ENCODE peak calls at places on chromosomes 4 and X, in six cellular contexts. H, T, Z, D, O and B are unnamed samples.

GRCh38 chrX:108299101-108299591 is 139.1 kb downstream of the COL4A6 start:
- DNase-seq in O (no peak), H (peak), D (peak), Z (no peak), T (peak), B (peak)

GRCh38 chrX:19747672-19748610 is 139.5 kb downstream of the SH3KBP1 start:
- DNase-seq in D (no peak), T (no peak), H (no peak), O (no peak), Z (no peak), B (peak)

GRCh38 chrX:40867352-40867751 is 132.0 kb upstream of the MED14 start:
- DNase-seq in D (peak), T (peak), Z (no peak), O (no peak), H (peak), B (peak)

GRCh38 chrX:25020391-25021131 is 4.8 kb upstream of the ARX start:
- DNase-seq in Z (no peak), O (no peak), D (no peak), H (peak), T (peak), B (no peak)

GRCh38 chr4:138669479-138670165 is 346.0 kb upstream of the NOCT start:
- DNase-seq in T (no peak), Z (no peak), D (peak), O (no peak), H (no peak), B (peak)

GRCh38 chr4:158155656-158156356 is 17.0 kb downstream of the GASK1B start:
- DNase-seq in Z (no peak), H (no peak), T (peak), D (no peak), O (no peak), B (no peak)

GRCh38 chr4:168656055-168656660 is 159.3 kb downstream of the PALLD start:
- DNase-seq in H (no peak), Z (no peak), D (peak), T (no peak), O (no peak), B (no peak)

GRCh38 chr4:73446336-73446938 is 10.4 kb downstream of the AFP start:
- DNase-seq in T (peak), D (peak), O (no peak), Z (no peak), H (peak), B (no peak)

GRCh38 chrX:18875256-18875878 is 108.5 kb downstream of the PHKA2 start:
- DNase-seq in Z (no peak), D (no peak), T (peak), O (no peak), H (no peak), B (no peak)

GRCh38 chr4:4501678-4502077 is 40.2 kb downstream of the STX18 start:
- DNase-seq in D (no peak), T (no peak), H (no peak), Z (no peak), O (no peak), B (no peak)

GRCh38 chr4:163568835-163569234 is 74.3 kb downstream of the TMA16 start:
- DNase-seq in Z (no peak), D (no peak), O (no peak), T (no peak), H (no peak), B (no peak)

GRCh38 chr4:161656525-161656924 is 507.3 kb downstream of the FSTL5 start:
- DNase-seq in T (no peak), H (no peak), D (no peak), Z (no peak), O (no peak), B (no peak)

GRCh38 chr4:87498446-87498900 is 30.7 kb downstream of the SPARCL1 start:
- DNase-seq in O (no peak), Z (no peak), D (peak), H (no peak), T (no peak), B (no peak)

GRCh38 chr4:30863031-30863430 is 142.9 kb downstream of the PCDH7 start:
- DNase-seq in D (peak), T (no peak), O (no peak), Z (no peak), H (no peak), B (no peak)

GRCh38 chr4:152605641-152606304 is 69.9 kb upstream of the FBXW7 start:
- DNase-seq in D (peak), H (no peak), T (peak), Z (no peak), O (no peak), B (no peak)

GRCh38 chrX:65697915-65698796 is 30.7 kb downstream of the MSN start:
- DNase-seq in D (no peak), T (no peak), O (no peak), H (no peak), Z (peak), B (peak)

GRCh38 chr4:141571793-141572192 is 64.6 kb upstream of the IL15 start:
- DNase-seq in D (no peak), Z (no peak), O (no peak), H (no peak), T (no peak), B (no peak)

GRCh38 chrX:136162827-136163427 is 15.6 kb downstream of the FHL1 start:
- DNase-seq in T (peak), O (peak), D (peak), H (peak), Z (peak), B (peak)

GRCh38 chr4:185729300-185729912 is 82.6 kb downstream of the SORBS2 start:
- DNase-seq in D (no peak), O (no peak), Z (no peak), H (no peak), T (no peak), B (no peak)

DNA sequence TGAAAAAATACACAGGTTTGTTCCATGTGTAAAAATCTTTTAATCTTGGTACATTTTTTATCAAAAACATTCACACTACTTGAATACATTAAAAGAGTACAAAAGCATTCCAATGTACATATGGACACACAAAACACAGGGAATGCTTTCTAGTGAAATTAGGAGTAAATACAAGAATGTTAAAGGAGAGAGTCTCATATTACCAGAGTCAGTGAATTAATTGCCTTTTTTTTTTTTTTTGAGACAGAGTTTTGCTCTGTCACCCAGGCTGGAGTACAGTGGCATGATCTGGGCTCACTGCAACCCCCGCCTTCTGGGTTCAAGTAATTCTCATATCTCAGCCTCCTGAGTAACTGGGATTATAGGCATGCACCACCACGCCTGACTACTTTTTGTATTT is 17.0 kb downstream of the XIAP start:
- DNase-seq in H (no peak), Z (no peak), T (no peak), D (no peak), O (no peak), B (no peak)
- H3K4me3 ChIP-seq in H (no peak), Z (no peak), T (no peak), D (no peak), O (no peak), B (no peak)

GRCh38 chr4:6803246-6803645 is 20.7 kb downstream of the KIAA0232 start:
- DNase-seq in T (no peak), D (no peak), H (no peak), O (no peak), Z (no peak), B (no peak)

GRCh38 chr4:6808259-6808658 is 25.7 kb downstream of the KIAA0232 start:
- DNase-seq in H (no peak), D (no peak), T (no peak), Z (no peak), O (no peak), B (no peak)

GRCh38 chr4:6811165-6811564 is 28.6 kb downstream of the KIAA0232 start:
- DNase-seq in H (no peak), D (no peak), O (no peak), Z (no peak), T (no peak), B (no peak)

GRCh38 chr4:6804082-6804752 is 21.7 kb downstream of the KIAA0232 start:
- DNase-seq in O (no peak), D (no peak), Z (no peak), H (no peak), T (no peak), B (no peak)

DNA sequence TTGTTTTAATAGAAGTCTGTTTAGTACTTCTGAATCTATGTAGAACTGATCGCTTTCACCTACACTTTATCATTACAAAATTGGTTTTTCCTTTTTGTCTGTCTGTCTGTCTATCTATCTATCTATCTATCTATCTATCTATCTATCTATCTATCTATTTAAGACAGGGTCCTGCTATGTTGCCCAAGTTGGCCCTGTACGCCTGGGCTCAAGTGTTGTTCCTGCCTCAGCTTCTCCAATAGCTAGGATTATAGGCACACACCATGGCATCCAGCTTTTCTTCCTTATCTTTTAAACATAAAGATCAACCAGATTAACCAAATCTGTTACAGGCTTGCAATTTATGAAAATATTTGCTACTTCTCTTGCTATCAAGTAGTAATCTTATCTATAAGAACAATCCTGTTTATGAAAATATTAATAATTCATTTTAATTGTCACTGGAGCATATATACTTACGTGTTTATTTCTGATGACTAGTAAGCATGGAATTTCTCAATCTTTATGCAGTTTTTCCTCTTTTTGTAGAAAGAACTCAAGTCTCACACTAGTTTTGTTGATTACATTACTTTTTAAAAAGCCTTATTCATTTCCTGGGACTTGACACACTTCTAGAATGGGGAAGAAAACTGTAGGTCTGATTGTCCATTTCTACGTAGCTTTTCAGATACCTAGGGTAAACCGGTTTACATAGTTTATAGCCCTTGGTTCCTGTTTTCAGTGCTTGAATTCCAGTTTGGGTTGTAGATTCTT is 24.6 kb downstream of the KIAA0232 start:
- DNase-seq in O (no peak), T (no peak), D (peak), Z (no peak), H (no peak), B (no peak)
- H3K4me3 ChIP-seq in O (no peak), T (no peak), D (no peak), Z (no peak), H (no peak), B (no peak)

DNA sequence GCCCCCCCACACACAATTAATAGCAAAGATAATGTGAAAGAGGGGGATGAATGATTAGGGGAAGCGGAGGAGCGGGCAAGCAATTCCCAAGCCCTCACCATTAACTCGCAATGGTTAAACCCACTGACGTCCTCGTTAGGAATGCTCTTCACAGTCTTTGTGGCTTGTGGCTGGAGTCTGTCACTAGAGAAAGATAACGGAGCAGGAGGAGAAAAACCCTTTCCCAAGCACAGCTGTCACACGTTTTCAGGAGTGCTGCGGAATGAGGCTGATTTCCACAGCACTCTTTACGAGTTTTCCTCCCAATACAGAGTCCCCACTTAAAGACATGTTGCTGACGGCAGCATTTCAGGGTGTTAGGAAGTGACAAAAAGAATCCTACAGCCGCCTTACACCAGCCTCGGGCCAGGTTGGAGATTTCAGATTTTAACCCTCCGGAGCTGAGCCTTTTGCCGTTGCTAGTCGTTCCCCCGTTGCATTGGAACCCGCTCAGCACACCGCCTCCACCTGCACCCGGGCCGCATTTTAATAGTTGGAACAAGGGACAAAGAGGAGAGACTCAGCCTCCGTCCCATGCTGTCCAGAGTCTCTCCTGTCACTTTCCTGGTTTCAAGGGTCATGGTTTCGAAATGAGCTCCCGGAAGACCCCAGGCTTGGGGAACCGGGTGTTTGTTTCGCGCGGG is 92.2 kb downstream of the GEMIN8 start:
- DNase-seq in Z (no peak), O (no peak), H (peak), D (peak), T (no peak), B (no peak)
- H3K4me3 ChIP-seq in Z (peak), O (peak), H (peak), D (peak), T (peak), B (no peak)

DNA sequence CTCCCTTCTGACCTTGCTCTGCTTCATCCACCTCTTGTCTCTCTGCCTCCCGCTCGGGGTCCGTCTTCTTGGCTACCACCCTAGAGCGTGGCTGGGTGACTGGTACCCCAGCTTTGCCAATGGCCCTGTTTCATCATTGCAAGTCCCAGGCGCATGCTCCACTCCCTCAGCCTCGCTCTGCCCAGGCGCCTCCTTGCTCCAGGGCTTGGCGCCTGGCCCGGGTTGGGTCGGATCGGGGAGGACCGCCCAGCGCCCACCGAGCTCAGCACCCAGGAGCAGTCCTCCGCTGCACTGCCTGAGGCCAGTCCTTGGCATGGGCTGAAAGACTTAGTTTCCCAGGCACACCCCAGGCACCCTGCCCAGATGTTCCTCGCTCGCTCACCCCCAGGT is 577 bp downstream of the BGN start:
- DNase-seq in O (peak), Z (no peak), T (peak), H (no peak), D (no peak), B (peak)
- H3K4me3 ChIP-seq in O (peak), Z (peak), T (no peak), H (no peak), D (peak), B (no peak)

GRCh38 chr4:76896731-76897521 is 1.0 kb downstream of the SOWAHB start:
- DNase-seq in T (peak), O (no peak), H (peak), Z (peak), D (no peak), B (peak)
- H3K4me3 ChIP-seq in T (peak), O (peak), H (peak), Z (peak), D (no peak), B (peak)

GRCh38 chr4:2812985-2813384 is 20.1 kb downstream of the SH3BP2 start:
- DNase-seq in O (no peak), H (no peak), D (peak), Z (no peak), T (no peak), B (no peak)
- H3K4me3 ChIP-seq in O (peak), H (no peak), D (peak), Z (peak), T (no peak), B (no peak)

DNA sequence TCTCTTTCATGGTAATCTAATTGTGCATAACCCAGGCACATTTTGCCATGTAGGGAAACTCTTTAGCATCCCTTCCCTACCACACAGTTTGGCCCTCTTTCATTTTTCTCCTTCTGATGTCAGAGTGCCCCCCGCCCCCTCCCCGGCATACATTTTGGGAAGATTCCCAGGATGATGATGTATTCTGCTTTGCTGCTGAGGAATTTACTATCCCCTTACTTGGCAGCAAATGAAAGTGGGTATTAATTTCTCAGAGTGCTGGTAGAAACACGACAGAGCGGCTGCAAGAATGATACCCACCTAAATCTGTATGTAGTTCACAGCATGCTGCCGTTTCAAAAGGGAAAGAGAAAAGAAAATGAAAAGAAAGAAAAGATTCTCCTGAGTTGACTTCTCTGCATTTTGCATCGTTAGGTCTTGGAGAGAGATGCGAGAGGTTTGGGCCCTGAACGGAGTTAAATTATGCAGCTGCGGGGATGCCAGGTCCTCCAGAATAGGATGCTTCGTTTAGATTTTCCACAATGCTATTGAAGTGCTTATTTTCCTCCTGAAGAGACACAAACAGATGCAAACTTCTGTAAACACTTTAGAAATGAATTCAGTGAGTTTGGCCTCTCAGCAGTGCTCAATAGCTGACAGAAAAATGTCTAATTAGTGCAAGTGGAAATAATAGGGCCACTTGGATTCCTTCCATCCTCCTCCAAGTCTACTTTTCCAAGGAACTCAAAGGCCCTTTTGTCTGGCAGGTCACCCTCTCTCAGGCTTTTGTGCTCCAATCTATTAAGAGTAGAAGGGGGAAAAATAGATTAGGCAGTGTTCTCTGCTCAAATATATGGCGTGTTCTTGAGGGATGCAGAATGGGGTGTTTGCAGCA is 106.1 kb downstream of the ALPK1 start:
- DNase-seq in T (peak), D (no peak), O (no peak), Z (no peak), H (no peak), B (no peak)
- H3K4me3 ChIP-seq in T (no peak), D (no peak), O (no peak), Z (no peak), H (no peak), B (no peak)

GRCh38 chr4:126794363-126794762 is 838.4 kb upstream of the INTU start:
- DNase-seq in H (no peak), T (no peak), Z (no peak), O (no peak), D (no peak), B (no peak)

GRCh38 chr4:126799471-126799870 is 833.3 kb upstream of the INTU start:
- DNase-seq in Z (no peak), H (no peak), T (no peak), O (no peak), D (peak), B (no peak)

GRCh38 chr4:126800723-126801191 is 832.0 kb upstream of the INTU start:
- DNase-seq in T (peak), H (no peak), Z (no peak), D (no peak), O (no peak), B (no peak)

GRCh38 chr4:126798214-126798613 is 834.5 kb upstream of the INTU start:
- DNase-seq in D (no peak), T (no peak), O (no peak), Z (no peak), H (no peak), B (no peak)

DNA sequence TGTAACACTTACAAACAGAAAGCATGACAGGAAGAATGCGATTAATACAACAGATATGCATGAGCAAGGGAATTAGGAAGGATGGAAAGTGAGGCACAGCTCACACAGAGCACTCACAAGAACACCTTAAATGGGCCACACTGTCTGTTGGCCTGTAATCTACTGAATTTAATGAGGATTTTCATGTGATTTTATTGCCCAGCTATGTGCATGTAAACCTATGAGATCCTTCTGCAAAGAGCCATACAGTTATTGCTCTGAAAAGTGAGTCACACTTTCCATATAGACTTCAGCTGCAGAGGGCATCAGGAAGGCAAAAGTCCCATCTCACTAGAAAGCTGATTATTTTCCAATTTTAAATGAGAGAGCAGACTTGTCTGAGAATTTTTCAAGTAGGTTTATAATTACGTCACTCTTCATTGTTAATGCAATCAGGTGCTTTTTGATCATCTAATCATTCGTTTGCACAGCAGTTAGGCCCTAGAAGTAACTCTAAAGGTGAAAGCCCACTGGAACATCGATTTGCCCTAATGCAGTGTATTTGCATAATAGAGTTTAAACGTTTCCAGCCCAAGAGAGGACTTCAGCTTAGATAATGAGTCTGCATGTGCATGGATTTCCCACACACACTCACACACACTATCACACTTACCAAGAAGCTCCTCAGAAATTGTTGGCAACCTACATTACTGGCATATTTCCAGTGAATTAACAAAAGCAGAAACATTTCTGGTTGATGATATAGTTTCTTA is 832.6 kb upstream of the INTU start:
- DNase-seq in T (peak), D (peak), Z (no peak), O (no peak), H (no peak), B (no peak)
- H3K4me3 ChIP-seq in T (no peak), D (no peak), Z (no peak), O (no peak), H (no peak), B (no peak)